ENCODE peak calls at places on chromosomes 16 and 17, in six cellular contexts. K is cardiac fibroblast; Y is GM12891; U is KG1; D is stimulated activated CD4-positive, alpha-beta T cell treated with anti-CD3 and anti-CD28 coated beads, Interleukin-1b, Interleukin-23, amount 100 ng/mL, for 4 hours; P is RWPE1. S is an unnamed sample.

GRCh38 chr16:83310816-83311215 is 497.0 kb upstream of the HSBP1 start:
- DNase-seq in Y (no peak), D (no peak), K (peak), U (no peak), P (no peak), S (no peak)

GRCh38 chr16:81556715-81557284 is 112.2 kb downstream of the CMIP start:
- DNase-seq in D (no peak), K (peak), Y (no peak), U (no peak), P (no peak), S (no peak)

GRCh38 chr16:20049831-20050230 is 23.9 kb downstream of the GPR139 start:
- DNase-seq in D (no peak), Y (no peak), U (no peak), K (no peak), P (no peak), S (no peak)

GRCh38 chr17:40953876-40954275 is 12.9 kb downstream of the KRT39 start:
- DNase-seq in D (no peak), Y (no peak), P (peak), K (peak), U (no peak), S (no peak)

GRCh38 chr16:17568239-17568638 is 97.5 kb upstream of the XYLT1 start:
- DNase-seq in U (no peak), D (no peak), K (no peak), P (no peak), Y (no peak), S (no peak)

GRCh38 chr16:83137326-83137770 is 510.6 kb downstream of the CDH13 start:
- DNase-seq in Y (no peak), D (no peak), U (no peak), P (peak), K (peak), S (no peak)

GRCh38 chr16:68283840-68284595 is 19.7 kb downstream of the SLC7A6 start:
- DNase-seq in P (no peak), D (no peak), U (no peak), K (no peak), Y (no peak), S (no peak)

GRCh38 chr16:73040136-73040535 is 7.8 kb downstream of the ZFHX3 start:
- DNase-seq in Y (no peak), P (no peak), K (no peak), U (no peak), D (no peak), S (peak)

GRCh38 chr17:77451894-77452852 is 311.4 kb downstream of the SEC14L1 start:
- DNase-seq in D (no peak), Y (no peak), U (no peak), K (peak), P (peak), S (peak)

GRCh38 chr17:80899402-80900268 is 92.0 kb upstream of the CHMP6 start:
- DNase-seq in Y (peak), D (peak), U (no peak), K (peak), P (peak), S (no peak)

GRCh38 chr17:83031321-83031945 is 48.0 kb upstream of the METRNL start:
- DNase-seq in P (no peak), K (no peak), U (no peak), Y (no peak), D (no peak), S (no peak)